ENCODE peak calls at places on chromosome 18, in five cellular contexts. Z is Daoy; P is MCF 10A; W is naive thymus-derived CD4-positive, alpha-beta T cell; N is NK-92 treated with Interleukin-12 subunit alpha and Interleukin-12 subunit beta, amount 100 ng/mL, for 24 hours. J is an unnamed sample.

GRCh38 chr18:26190506-26190905 is 35.7 kb upstream of the TAF4B start:
- DNase-seq in Z (peak; percentile 12), P (no peak), W (peak; percentile 61), N (no peak), J (peak; percentile 22)

GRCh38 chr18:23115683-23116096 is 19.6 kb upstream of the CABLES1 start:
- DNase-seq in Z (peak; percentile 83), P (peak; percentile 92), W (no peak), N (no peak), J (peak; percentile 100)

GRCh38 chr18:76584414-76585310 is 89.6 kb upstream of the ZNF516 start:
- DNase-seq in Z (no peak), P (no peak), W (no peak), N (no peak), J (no peak)

GRCh38 chr18:25230658-25231326 is 121.2 kb downstream of the ZNF521 start:
- DNase-seq in Z (peak; percentile 53), P (peak; percentile 5), W (no peak), N (no peak), J (peak; percentile 65)

GRCh38 chr18:77103181-77103875 is 29.3 kb downstream of the MBP start:
- DNase-seq in Z (no peak), P (no peak), W (no peak), N (no peak), J (no peak)

GRCh38 chr18:75041586-75041985 is 167.4 kb downstream of the PTGR3 start:
- DNase-seq in Z (no peak), P (peak; percentile 36), W (no peak), N (no peak), J (peak; percentile 36)

GRCh38 chr18:25349926-25350560 is 1.9 kb downstream of the ZNF521 start:
- DNase-seq in Z (peak; percentile 43), P (no peak), W (no peak), N (no peak), J (no peak)

GRCh38 chr18:22609642-22610041 is 191.9 kb upstream of the CTAGE1 start:
- DNase-seq in Z (peak; percentile 62), P (peak; percentile 38), W (no peak), N (no peak), J (no peak)